ENCODE peak calls at places on chromosomes 16 and 17, in five cellular contexts. H, X, D, P and V are unnamed samples.

GRCh38 chr16:87661561-87661960 is 59.3 kb downstream of the JPH3 start:
- DNase-seq in P (peak), X (no peak), H (peak), D (no peak), V (no peak)

GRCh38 chr16:75053791-75054555 is 55.1 kb downstream of the ZNRF1 start:
- DNase-seq in X (peak), D (peak), P (peak), H (no peak), V (peak)

GRCh38 chr16:730666-731509 is 4.0 kb downstream of the HAGHL start:
- DNase-seq in H (no peak), D (no peak), X (no peak), P (no peak), V (no peak)

GRCh38 chr17:74744714-74745547 is 3.5 kb upstream of the NHERF1 start:
- DNase-seq in D (peak), X (peak), H (peak), P (peak), V (peak)

GRCh38 chr16:5738586-5738985 is 641.0 kb upstream of the EEF2KMT start:
- DNase-seq in X (no peak), D (peak), H (no peak), P (no peak), V (peak)

GRCh38 chr17:40534431-40535189 is 30.7 kb downstream of the CCR7 start:
- DNase-seq in H (no peak), D (no peak), X (no peak), P (no peak), V (no peak)

GRCh38 chr16:27543801-27544200 is 5.9 kb downstream of the GTF3C1 start:
- DNase-seq in H (no peak), P (no peak), X (no peak), D (no peak), V (no peak)

GRCh38 chr16:2963611-2964415 is at the start of gene KREMEN2:
- DNase-seq in D (no peak), P (peak), X (peak), H (peak), V (peak)

GRCh38 chr17:50203086-50203485 is 1.7 kb upstream of the COL1A1 start:
- DNase-seq in X (peak), P (no peak), H (peak), D (no peak), V (no peak)

GRCh38 chr17:30905742-30906100 is 317 bp downstream of the TEFM start:
- DNase-seq in P (peak), D (no peak), H (peak), X (peak), V (no peak)

GRCh38 chr17:57485916-57486315 is 229.6 kb downstream of the MSI2 start:
- DNase-seq in H (no peak), X (no peak), D (no peak), P (no peak), V (no peak)

GRCh38 chr17:5619088-5619740 is 34.9 kb upstream of the NLRP1 start:
- DNase-seq in D (peak), H (no peak), P (no peak), X (peak), V (peak)

GRCh38 chr16:89495121-89495520 is 4.8 kb upstream of the ANKRD11 start:
- DNase-seq in P (no peak), H (peak), D (no peak), X (no peak), V (no peak)

GRCh38 chr17:78645421-78646295 is 68.5 kb upstream of the DNAH17 start:
- DNase-seq in X (no peak), D (no peak), H (no peak), P (peak), V (peak)

GRCh38 chr17:5234645-5235576 is at the start of gene SCIMP:
- DNase-seq in D (no peak), X (no peak), P (no peak), H (no peak), V (no peak)

GRCh38 chr16:21608647-21609328 is 9.4 kb downstream of the METTL9 start:
- DNase-seq in H (no peak), X (no peak), D (no peak), P (no peak), V (no peak)

GRCh38 chr17:79800325-79801155 is 3.7 kb upstream of the CBX8 start:
- DNase-seq in P (no peak), X (peak), H (no peak), D (peak), V (peak)

GRCh38 chr16:28186752-28187151 is 25.0 kb downstream of the XPO6 start:
- DNase-seq in D (no peak), X (no peak), P (no peak), H (peak), V (no peak)

GRCh38 chr17:61466246-61466645 is 14.0 kb downstream of the TBX4 start:
- DNase-seq in P (no peak), X (no peak), H (no peak), D (no peak), V (no peak)

GRCh38 chr17:77140878-77141767 is at the start of gene SEC14L1:
- DNase-seq in D (peak), X (peak), H (peak), P (no peak), V (peak)

GRCh38 chr17:40322417-40323315 is 13.7 kb downstream of the RARA start:
- DNase-seq in D (no peak), X (peak), H (peak), P (no peak), V (peak)

GRCh38 chr16:12214509-12214908 is 238.0 kb downstream of the SNX29 start:
- DNase-seq in P (no peak), X (no peak), H (peak), D (peak), V (peak)